ENCODE peak calls at places on chromosome 1, in ten cellular contexts. R is HFFc6; A is gastrocnemius medialis; O is AG10803; B is kidney; Y is activated CD8-positive, alpha-beta T cell treated with anti-CD3 and anti-CD28 coated beads for 36 hours; Z is RWPE1; L is NB4; S is MM.1S; V is OCI-LY7. X is an unnamed sample.
A peak's percentile ranks its signal among the peaks of the same experiment; 100 is the strongest.

GRCh38 chr1:112954945-112955677 is 885 bp downstream of the SLC16A1 start:
- DNase-seq in R (peak; percentile 53), A (peak; percentile 37), O (peak; percentile 48), B (peak; percentile 78), Y (peak; percentile 84), Z (peak; percentile 63), L (peak; percentile 85), S (peak; percentile 48), V (peak; percentile 79), X (peak; percentile 65)

GRCh38 chr1:119631433-119632102 is 16.5 kb downstream of the ZNF697 start:
- DNase-seq in R (peak; percentile 66), A (peak; percentile 58), O (peak; percentile 75), B (peak; percentile 96), Y (no peak), Z (peak; percentile 67), L (no peak), S (no peak), V (no peak), X (peak; percentile 61)

GRCh38 chr1:92484472-92485373 is 2.0 kb downstream of the GFI1 start:
- DNase-seq in R (no peak), A (no peak), O (no peak), B (peak; percentile 79), Y (peak; percentile 91), Z (no peak), L (peak; percentile 87), S (peak; percentile 77), V (peak; percentile 24), X (peak; percentile 78)

GRCh38 chr1:248853668-248854375 is 5.1 kb downstream of the ZNF692 start:
- DNase-seq in R (no peak), A (no peak), O (no peak), B (no peak), Y (peak; percentile 69), Z (no peak), L (no peak), S (no peak), V (no peak), X (no peak)

GRCh38 chr1:66944330-66945274 is 19.8 kb downstream of the MIER1 start:
- DNase-seq in R (peak; percentile 77), A (peak; percentile 26), O (peak; percentile 75), B (no peak), Y (no peak), Z (no peak), L (no peak), S (no peak), V (no peak), X (no peak)

GRCh38 chr1:121558514-121558913 is 373.7 kb downstream of the SRGAP2C start:
- DNase-seq in R (peak; percentile 83), A (no peak), O (peak; percentile 94), B (no peak), Y (no peak), Z (peak; percentile 38), L (peak; percentile 40), S (no peak), V (no peak), X (no peak)

GRCh38 chr1:183956559-183957188 is 80.9 kb downstream of the COLGALT2 start:
- DNase-seq in R (peak; percentile 81), A (no peak), O (peak; percentile 91), B (no peak), Y (peak; percentile 73), Z (peak; percentile 38), L (peak; percentile 93), S (peak; percentile 99), V (peak; percentile 66), X (peak; percentile 84)

GRCh38 chr1:32714277-32714676 is 11.7 kb upstream of the SYNC start:
- DNase-seq in R (no peak), A (no peak), O (no peak), B (no peak), Y (no peak), Z (no peak), L (no peak), S (no peak), V (no peak), X (no peak)

GRCh38 chr1:66927528-66927927 is 2.7 kb downstream of the MIER1 start:
- DNase-seq in R (peak; percentile 15), A (no peak), O (no peak), B (no peak), Y (no peak), Z (no peak), L (no peak), S (no peak), V (no peak), X (no peak)

GRCh38 chr1:206608108-206608698 is 4.1 kb downstream of the EIF2D start:
- DNase-seq in R (peak; percentile 30), A (no peak), O (peak; percentile 44), B (no peak), Y (peak; percentile 75), Z (no peak), L (peak; percentile 62), S (peak; percentile 54), V (peak; percentile 60), X (peak; percentile 61)

DNA sequence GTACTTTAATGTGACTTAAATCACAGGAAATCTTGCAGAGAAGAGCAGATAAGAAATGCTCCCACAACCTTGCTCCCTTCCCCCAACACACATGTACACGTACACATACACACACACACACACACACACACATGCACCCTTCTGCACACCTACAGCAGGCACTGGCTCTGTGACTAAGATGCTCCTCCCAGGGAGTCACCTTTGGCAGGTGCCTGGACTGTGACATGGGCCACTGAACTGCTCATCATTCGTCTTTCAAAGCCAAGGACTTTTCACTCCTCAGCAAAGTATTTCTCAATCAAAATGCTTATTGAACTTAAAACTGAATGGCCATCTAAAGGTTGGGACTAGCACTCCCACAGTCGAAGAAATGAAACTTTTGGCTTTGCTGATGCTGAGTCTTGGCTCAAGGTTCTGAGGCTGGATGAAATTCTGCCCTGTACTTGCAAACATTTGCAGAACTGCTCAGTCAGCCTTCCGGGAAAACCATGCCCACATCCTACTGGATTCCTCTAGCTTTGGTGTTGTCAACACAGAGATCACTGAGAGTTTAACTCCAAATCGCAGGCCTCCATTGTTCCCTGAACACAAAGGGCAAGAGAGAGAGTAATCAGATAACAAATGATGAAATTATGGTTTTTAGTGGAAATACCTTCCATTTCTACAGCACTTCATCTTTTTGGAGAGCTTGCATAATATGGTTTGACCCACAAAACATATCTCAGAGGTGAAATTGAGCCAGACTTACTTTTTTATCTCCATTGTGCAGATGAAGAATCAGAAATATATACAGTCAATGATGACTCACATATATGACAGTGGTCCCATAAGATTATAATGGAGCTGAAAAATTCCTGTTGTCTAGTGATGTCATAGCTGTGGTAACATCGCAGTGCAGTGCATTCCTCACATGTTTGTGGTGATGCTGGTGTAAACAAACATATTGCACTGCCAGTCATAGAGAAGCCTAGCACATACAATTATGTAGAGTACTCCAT is 72.4 kb upstream of the BCAR3 start:
- DNase-seq in R (peak; percentile 90), A (no peak), O (peak; percentile 94), B (no peak), Y (no peak), Z (no peak), L (no peak), S (no peak), V (no peak), X (no peak)
- TF ChIP-seq CTCF in R (no peak), A (no peak), O (peak; percentile 13), B (no peak), Y (no peak), Z (no peak), L (no peak), S (no peak), V (no peak), X (no peak)

DNA sequence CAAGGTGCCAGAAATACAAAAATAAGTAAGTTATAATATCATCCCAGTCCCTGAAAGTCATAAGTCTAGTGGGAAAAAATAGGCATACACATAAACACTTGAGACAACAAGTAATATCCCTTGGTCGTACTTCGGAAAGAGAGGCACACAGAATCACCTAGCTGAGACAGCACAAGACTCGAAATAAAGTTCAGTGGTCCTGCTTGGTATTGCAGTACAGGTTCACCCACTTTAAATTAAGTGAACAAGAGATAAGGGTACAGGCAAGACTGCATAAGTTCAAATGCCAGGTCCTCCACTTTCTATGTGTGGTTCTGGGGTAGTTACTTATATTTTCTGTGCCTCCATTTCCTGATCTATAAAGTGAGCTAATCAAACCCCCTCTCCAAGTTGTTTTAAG is 47.6 kb downstream of the SEC16B start:
- DNase-seq in R (no peak), A (no peak), O (no peak), B (no peak), Y (no peak), Z (no peak), L (no peak), S (no peak), V (no peak), X (no peak)
- TF ChIP-seq CTCF in R (peak; percentile 39), A (no peak), O (no peak), B (no peak), Y (no peak), Z (no peak), L (no peak), S (no peak), V (no peak), X (no peak)

GRCh38 chr1:241679404-241679803 is 27.3 kb downstream of the WDR64 start:
- DNase-seq in R (no peak), A (no peak), O (no peak), B (no peak), Y (no peak), Z (no peak), L (no peak), S (no peak), V (no peak), X (no peak)

GRCh38 chr1:241688940-241689368 is 36.9 kb downstream of the WDR64 start:
- DNase-seq in R (peak; percentile 71), A (no peak), O (peak; percentile 4), B (no peak), Y (no peak), Z (peak; percentile 94), L (no peak), S (no peak), V (no peak), X (no peak)

GRCh38 chr1:241682921-241683320 is 30.8 kb downstream of the WDR64 start:
- DNase-seq in R (no peak), A (no peak), O (no peak), B (no peak), Y (no peak), Z (no peak), L (no peak), S (no peak), V (no peak), X (no peak)

GRCh38 chr1:241679961-241680360 is 27.9 kb downstream of the WDR64 start:
- DNase-seq in R (no peak), A (no peak), O (no peak), B (no peak), Y (no peak), Z (no peak), L (no peak), S (no peak), V (no peak), X (no peak)

DNA sequence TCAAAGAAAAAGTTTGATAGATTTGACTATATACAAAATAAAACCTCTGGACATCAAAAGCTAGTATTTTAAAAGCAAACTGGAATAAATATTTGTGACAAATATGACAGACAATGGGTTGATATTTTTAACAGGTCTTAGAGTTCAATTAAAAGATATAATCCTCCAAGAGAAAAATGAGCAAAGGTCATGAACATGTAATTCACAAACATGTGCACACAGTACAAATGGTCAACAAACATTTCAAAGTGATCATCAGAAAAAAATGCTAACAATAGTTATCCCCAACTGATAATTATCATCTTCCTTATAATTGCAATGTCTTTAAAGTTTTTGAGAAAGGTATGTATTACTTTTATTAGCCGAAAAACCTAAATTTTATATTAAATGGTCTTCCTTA is 32.0 kb downstream of the WDR64 start:
- DNase-seq in R (no peak), A (no peak), O (no peak), B (no peak), Y (no peak), Z (no peak), L (no peak), S (no peak), V (no peak), X (no peak)
- TF ChIP-seq CTCF in R (no peak), A (no peak), O (no peak), B (no peak), Y (no peak), Z (no peak), L (no peak), S (no peak), V (no peak), X (no peak)

GRCh38 chr1:106957795-106958194 is 98.7 kb upstream of the PRMT6 start:
- DNase-seq in R (no peak), A (no peak), O (no peak), B (no peak), Y (no peak), Z (no peak), L (no peak), S (no peak), V (peak; percentile 5), X (no peak)
- TF ChIP-seq CTCF in R (peak; percentile 40), A (no peak), O (no peak), B (no peak), Y (no peak), Z (peak; percentile 8), L (peak; percentile 12), S (no peak), V (peak; percentile 67), X (no peak)